ENCODE peak calls at places on chromosomes 6 and 20, in four cellular contexts. Q is body of pancreas, B is mucosa of descending colon, G is iPS DF 6.9. V is an unnamed sample.

GRCh38 chr6:119145111-119145510 is 66.6 kb upstream of the FAM184A start:
- DNase-seq in B (no peak), Q (no peak), G (no peak), V (no peak)

GRCh38 chr6:38194589-38194988 is 375.1 kb downstream of the ZFAND3 start:
- DNase-seq in Q (no peak), G (no peak), B (no peak), V (no peak)

GRCh38 chr6:129671442-129672344 is 38.3 kb downstream of the ARHGAP18 start:
- DNase-seq in G (peak; percentile 13), Q (no peak), B (no peak), V (no peak)

GRCh38 chr6:135054575-135055498 is at the start of gene HBS1L:
- DNase-seq in B (peak; percentile 98), Q (peak; percentile 97), G (peak; percentile 97), V (peak; percentile 99)

GRCh38 chr6:26224940-26225847 is 138.0 kb downstream of the HFE start:
- DNase-seq in B (no peak), Q (no peak), G (no peak), V (peak; percentile 93)

GRCh38 chr6:122393339-122393896 is 6.0 kb upstream of the HSF2 start:
- DNase-seq in B (no peak), G (no peak), Q (no peak), V (no peak)

GRCh38 chr6:104862456-104862855 is 2.7 kb upstream of the HACE1 start:
- DNase-seq in G (no peak), B (no peak), Q (no peak), V (no peak)

GRCh38 chr6:113825776-113826175 is 31.4 kb upstream of the MARCKS start:
- DNase-seq in B (peak; percentile 82), G (no peak), Q (peak; percentile 95), V (peak; percentile 66)

GRCh38 chr6:90483116-90483839 is 103.6 kb downstream of the MAP3K7 start:
- DNase-seq in G (no peak), Q (no peak), B (no peak), V (peak; percentile 24)

GRCh38 chr6:73451166-73452106 is 661 bp downstream of the CGAS start:
- DNase-seq in G (no peak), B (peak; percentile 61), Q (peak; percentile 31), V (peak; percentile 79)

GRCh38 chr20:24911461-24911860 is 37.6 kb upstream of the CST7 start:
- DNase-seq in G (no peak), Q (no peak), B (no peak), V (no peak)

DNA sequence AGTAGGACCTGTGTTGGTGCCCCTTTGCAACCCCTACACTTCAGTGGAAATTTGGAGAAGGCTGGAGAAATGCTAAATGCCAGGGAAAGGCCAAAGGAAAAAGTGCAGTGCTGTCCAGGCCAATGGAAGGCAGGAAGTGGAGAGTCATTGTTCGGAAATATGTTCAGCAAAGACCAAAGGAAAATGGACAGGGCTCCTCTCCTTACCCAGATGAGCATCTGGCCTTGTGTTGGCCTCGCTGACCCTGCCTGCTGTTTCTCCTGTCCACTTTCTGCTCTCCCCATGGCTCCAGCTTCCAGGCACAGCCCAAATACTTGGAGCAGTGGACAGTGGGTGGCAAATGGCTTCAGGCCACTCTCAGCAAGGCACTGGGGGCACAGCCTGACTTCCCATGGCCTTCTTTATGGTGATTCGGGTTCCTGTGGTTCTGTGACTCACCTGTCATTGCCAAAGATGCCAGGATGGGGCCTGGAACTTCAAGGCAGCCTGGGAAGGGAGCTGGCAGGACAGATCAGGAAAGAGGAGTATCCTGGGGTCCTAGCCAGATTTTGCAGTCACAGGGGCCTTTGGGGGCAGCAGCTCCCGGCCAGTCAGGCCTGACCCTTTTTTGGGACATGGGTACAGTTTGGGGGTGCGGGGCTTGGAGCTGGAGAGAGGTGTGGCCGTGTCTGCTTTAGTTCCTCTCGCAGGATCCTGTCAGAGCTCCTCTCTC is 190.9 kb upstream of the SLC24A3 start:
- DNase-seq in B (no peak), G (no peak), Q (no peak), V (no peak)
- H3K9me3 ChIP-seq in B (no peaks in the 10 kb centered on the region), G (no peaks in the 10 kb centered on the region), Q (no peaks in the 10 kb centered on the region), V (peaks cover 7% of the 10 kb centered on the region)

GRCh38 chr6:170301184-170301583 is 5.4 kb upstream of the FAM120B start:
- DNase-seq in Q (no peak), G (no peak), B (no peak), V (no peak)
- H3K9me3 ChIP-seq in Q (no peaks in the 10 kb centered on the region), G (no peaks in the 10 kb centered on the region), B (no peaks in the 10 kb centered on the region), V (no peaks in the 10 kb centered on the region)

GRCh38 chr6:79468116-79468515 is 69.1 kb downstream of the LCA5 start:
- DNase-seq in G (no peak), Q (no peak), B (no peak), V (peak; percentile 40)
- H3K9me3 ChIP-seq in G (no peaks in the 10 kb centered on the region), Q (no peaks in the 10 kb centered on the region), B (no peaks in the 10 kb centered on the region), V (no peaks in the 10 kb centered on the region)

DNA sequence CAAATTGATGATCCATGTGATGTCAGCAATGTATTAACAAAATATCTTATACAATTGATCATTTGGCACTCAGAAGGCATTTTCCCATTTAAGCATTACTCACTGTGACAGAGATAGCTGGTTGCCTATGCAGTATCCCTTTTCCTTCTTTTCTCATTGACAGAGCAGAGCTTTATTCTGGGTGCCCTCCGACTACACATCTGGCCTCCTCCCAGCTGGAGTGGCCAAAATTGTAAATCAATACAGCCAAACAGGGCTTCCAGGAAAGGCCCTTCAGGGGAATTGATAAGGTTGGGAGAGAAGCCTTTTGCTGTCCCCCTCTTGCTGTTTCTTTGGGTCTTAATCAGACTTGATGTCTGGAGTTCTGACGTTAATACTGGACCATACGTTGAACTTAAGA is 9.6 kb upstream of the BLOC1S5 start:
- DNase-seq in Q (no peak), B (no peak), G (no peak), V (no peak)
- H3K9me3 ChIP-seq in Q (no peaks in the 10 kb centered on the region), B (no peaks in the 10 kb centered on the region), G (no peaks in the 10 kb centered on the region), V (no peaks in the 10 kb centered on the region)

GRCh38 chr20:59566631-59567524 is 37.5 kb upstream of the PHACTR3 start:
- DNase-seq in Q (no peak), B (no peak), G (no peak), V (no peak)
- H3K9me3 ChIP-seq in Q (no peaks in the 10 kb centered on the region), B (no peaks in the 10 kb centered on the region), G (peaks cover 15% of the 10 kb centered on the region), V (no peaks in the 10 kb centered on the region)

DNA sequence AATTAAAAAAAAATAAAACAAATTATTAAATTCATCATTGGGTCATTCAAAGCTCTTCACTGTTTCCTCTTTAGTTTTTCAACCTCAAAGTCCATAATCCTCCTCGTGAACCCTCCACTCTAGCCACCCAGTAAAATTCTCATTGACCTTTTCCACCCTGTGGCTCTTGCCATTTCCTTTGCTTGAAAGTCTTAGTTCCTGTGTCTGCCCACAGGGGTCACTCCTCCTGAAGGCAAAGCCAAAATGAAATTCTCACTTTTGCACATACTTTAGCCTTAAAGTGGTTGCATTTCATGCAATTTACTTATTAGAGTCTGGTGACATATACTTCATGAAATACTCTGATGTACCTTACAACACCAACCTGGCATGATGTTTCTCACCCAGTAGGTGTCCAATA is 263.7 kb downstream of the BMP2 start:
- DNase-seq in B (no peak), Q (no peak), G (no peak), V (no peak)
- H3K9me3 ChIP-seq in B (no peaks in the 10 kb centered on the region), Q (no peaks in the 10 kb centered on the region), G (no peaks in the 10 kb centered on the region), V (no peaks in the 10 kb centered on the region)

GRCh38 chr20:39879296-39879695 is 809.7 kb downstream of the MAFB start:
- DNase-seq in B (no peak), Q (no peak), G (no peak), V (peak; percentile 27)

GRCh38 chr20:39878321-39878720 is 810.7 kb downstream of the MAFB start:
- DNase-seq in Q (no peak), G (no peak), B (no peak), V (no peak)

GRCh38 chr20:39876974-39877615 is 811.9 kb downstream of the MAFB start:
- DNase-seq in G (no peak), B (no peak), Q (peak; percentile 25), V (no peak)

GRCh38 chr20:39877792-39878191 is 811.2 kb downstream of the MAFB start:
- DNase-seq in G (no peak), B (no peak), Q (no peak), V (no peak)

GRCh38 chr20:39878809-39879208 is 810.2 kb downstream of the MAFB start:
- DNase-seq in B (no peak), Q (no peak), G (no peak), V (no peak)
- H3K9me3 ChIP-seq in B (no peaks in the 10 kb centered on the region), Q (no peaks in the 10 kb centered on the region), G (no peaks in the 10 kb centered on the region), V (peaks cover 4% of the 10 kb centered on the region)

DNA sequence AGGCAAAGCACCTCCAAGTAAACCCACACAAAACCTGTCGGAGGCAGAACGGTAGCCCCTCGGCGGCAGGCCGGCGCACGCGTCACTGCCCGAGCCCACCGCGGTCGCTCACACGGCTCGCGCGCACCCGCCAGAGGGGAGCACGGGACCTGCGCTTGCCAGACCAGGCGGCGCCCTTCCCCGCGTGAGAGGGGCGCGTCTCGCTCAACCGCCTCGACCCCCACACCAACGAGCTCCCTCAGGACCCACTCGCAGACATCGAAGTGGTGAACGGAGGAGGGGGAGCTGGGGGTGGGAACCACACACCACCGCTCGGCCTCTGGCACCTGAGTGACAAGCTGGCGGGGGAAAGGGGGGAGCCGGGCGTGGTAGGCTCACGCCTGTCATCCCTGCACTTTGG is 1513.4 kb upstream of the DEFB115 start:
- DNase-seq in G (no peak), Q (no peak), B (no peak), V (no peak)
- H3K9me3 ChIP-seq in G (peaks cover 11% of the 10 kb centered on the region), Q (no peaks in the 10 kb centered on the region), B (peaks cover 64% of the 10 kb centered on the region), V (no peaks in the 10 kb centered on the region)